ENCODE peak calls at places on chromosomes 12 and 14, in nine cellular contexts. M is stimulated activated CD8-positive, alpha-beta memory T cell treated with anti-CD3 and anti-CD28 coated beads, Interleukin-2, amount 100 ng/mL, for 1 hour; Z is neuronal stem cell; K is GM20000; P is psoas muscle; W is CD8-positive, alpha-beta T cell; A is sigmoid colon; L is GM06990; Q is amniotic epithelial cell. U is an unnamed sample.

GRCh38 chr14:99757331-99758070 is 35.7 kb upstream of the EML1 start:
- DNase-seq in M (no peak), Z (no peak), K (no peak), P (no peak), W (no peak), A (peak; percentile 67), L (no peak), Q (peak; percentile 93), U (no peak)

GRCh38 chr12:19643635-19644034 is 204.3 kb downstream of the AEBP2 start:
- DNase-seq in M (no peak), Z (peak; percentile 41), K (no peak), P (no peak), W (no peak), A (no peak), L (no peak), Q (peak; percentile 80), U (peak; percentile 28)

GRCh38 chr12:126903180-126903876 is 1363.6 kb upstream of the TMEM132C start:
- DNase-seq in M (no peak), Z (no peak), K (no peak), P (no peak), W (no peak), A (no peak), L (no peak), Q (no peak), U (no peak)

GRCh38 chr14:101504096-101504948 is 57.0 kb upstream of the DIO3 start:
- DNase-seq in M (no peak), Z (no peak), K (no peak), P (no peak), W (no peak), A (peak; percentile 43), L (no peak), Q (no peak), U (no peak)

GRCh38 chr12:42094277-42094676 is 50.4 kb downstream of the GXYLT1 start:
- DNase-seq in M (peak; percentile 13), Z (no peak), K (no peak), P (no peak), W (peak; percentile 27), A (no peak), L (no peak), Q (peak; percentile 67), U (no peak)

GRCh38 chr14:74508292-74508731 is 14.7 kb downstream of the ISCA2 start:
- DNase-seq in M (no peak), Z (no peak), K (no peak), P (no peak), W (no peak), A (no peak), L (no peak), Q (peak; percentile 45), U (no peak)

GRCh38 chr12:3173008-3173553 is 95.9 kb downstream of the TSPAN9 start:
- DNase-seq in M (no peak), Z (no peak), K (no peak), P (no peak), W (no peak), A (no peak), L (no peak), Q (no peak), U (no peak)

GRCh38 chr14:101198398-101199027 is 295.0 kb upstream of the RTL1 start:
- DNase-seq in M (no peak), Z (no peak), K (no peak), P (no peak), W (no peak), A (peak; percentile 47), L (no peak), Q (no peak), U (no peak)

GRCh38 chr12:88237954-88238353 is 95.8 kb downstream of the TMTC3 start:
- DNase-seq in M (no peak), Z (no peak), K (no peak), P (no peak), W (no peak), A (no peak), L (no peak), Q (peak; percentile 56), U (no peak)

GRCh38 chr14:103348154-103348553 is 14.1 kb downstream of the EIF5 start:
- DNase-seq in M (no peak), Z (no peak), K (no peak), P (no peak), W (no peak), A (no peak), L (no peak), Q (no peak), U (no peak)

GRCh38 chr12:3421191-3421590 is 69.8 kb upstream of the PRMT8 start:
- DNase-seq in M (no peak), Z (no peak), K (no peak), P (no peak), W (no peak), A (no peak), L (no peak), Q (no peak), U (no peak)

GRCh38 chr12:48307269-48307668 is 43.5 kb downstream of the ZNF641 start:
- DNase-seq in M (no peak), Z (no peak), K (no peak), P (no peak), W (no peak), A (no peak), L (no peak), Q (no peak), U (no peak)

GRCh38 chr14:76844223-76844622 is 18.0 kb downstream of the LRRC74A start:
- DNase-seq in M (peak; percentile 16), Z (no peak), K (no peak), P (peak; percentile 63), W (peak; percentile 50), A (peak; percentile 75), L (no peak), Q (peak; percentile 8), U (peak; percentile 12)

GRCh38 chr14:102085503-102085902 is 1.3 kb downstream of the HSP90AA1 start:
- DNase-seq in M (no peak), Z (no peak), K (no peak), P (no peak), W (no peak), A (no peak), L (no peak), Q (no peak), U (no peak)

GRCh38 chr12:120367252-120367923 is 1.6 kb downstream of the MSI1 start:
- DNase-seq in M (no peak), Z (peak; percentile 49), K (no peak), P (no peak), W (no peak), A (no peak), L (no peak), Q (no peak), U (no peak)

GRCh38 chr12:11238275-11238674 is 31.2 kb downstream of the PRB3 start:
- DNase-seq in M (no peak), Z (no peak), K (no peak), P (no peak), W (no peak), A (no peak), L (no peak), Q (no peak), U (no peak)

GRCh38 chr14:29462772-29463171 is 464.9 kb downstream of the PRKD1 start:
- DNase-seq in M (no peak), Z (no peak), K (no peak), P (no peak), W (no peak), A (no peak), L (no peak), Q (no peak), U (no peak)

GRCh38 chr12:124392991-124393790 is 98.3 kb downstream of the RFLNA start:
- DNase-seq in M (no peak), Z (no peak), K (no peak), P (peak; percentile 92), W (no peak), A (peak; percentile 96), L (no peak), Q (peak; percentile 76), U (peak; percentile 89)

GRCh38 chr14:89164168-89165074 is 252.6 kb downstream of the FOXN3 start:
- DNase-seq in M (no peak), Z (no peak), K (peak; percentile 34), P (no peak), W (no peak), A (no peak), L (peak; percentile 29), Q (no peak), U (no peak)

GRCh38 chr12:193282-193681 is 20.7 kb downstream of the SLC6A12 start:
- DNase-seq in M (no peak), Z (no peak), K (no peak), P (no peak), W (no peak), A (no peak), L (no peak), Q (no peak), U (no peak)

GRCh38 chr12:111158992-111159391 is 209.9 kb downstream of the PHETA1 start:
- DNase-seq in M (no peak), Z (no peak), K (no peak), P (no peak), W (no peak), A (no peak), L (no peak), Q (no peak), U (no peak)

GRCh38 chr14:100336618-100337530 is 13.7 kb downstream of the SLC25A47 start:
- DNase-seq in M (no peak), Z (no peak), K (peak; percentile 59), P (no peak), W (no peak), A (no peak), L (no peak), Q (no peak), U (no peak)

GRCh38 chr14:106564058-106564643 is 1037.8 kb downstream of the TMEM121 start:
- DNase-seq in M (peak; percentile 16), Z (no peak), K (peak; percentile 62), P (no peak), W (peak; percentile 68), A (no peak), L (peak; percentile 62), Q (no peak), U (no peak)

GRCh38 chr14:67487937-67488893 is at the start of gene TMEM229B:
- DNase-seq in M (peak; percentile 36), Z (no peak), K (peak; percentile 88), P (peak; percentile 29), W (peak; percentile 66), A (no peak), L (peak; percentile 90), Q (no peak), U (peak; percentile 33)

GRCh38 chr12:109512608-109513007 is 35.2 kb downstream of the UBE3B start:
- DNase-seq in M (no peak), Z (no peak), K (no peak), P (no peak), W (no peak), A (no peak), L (no peak), Q (peak; percentile 29), U (no peak)

GRCh38 chr12:54865683-54866324 is 11.5 kb downstream of the MUCL1 start:
- DNase-seq in M (no peak), Z (no peak), K (no peak), P (no peak), W (no peak), A (no peak), L (no peak), Q (no peak), U (no peak)

GRCh38 chr12:124626841-124627502 is 59.6 kb upstream of the NCOR2 start:
- DNase-seq in M (no peak), Z (no peak), K (no peak), P (peak; percentile 74), W (no peak), A (peak; percentile 87), L (no peak), Q (no peak), U (no peak)

GRCh38 chr12:5059358-5059757 is 15.7 kb downstream of the KCNA5 start:
- DNase-seq in M (no peak), Z (no peak), K (peak; percentile 68), P (no peak), W (no peak), A (no peak), L (no peak), Q (no peak), U (no peak)

GRCh38 chr14:38880643-38881567 is 222.1 kb downstream of the SEC23A start:
- DNase-seq in M (no peak), Z (no peak), K (no peak), P (no peak), W (no peak), A (no peak), L (no peak), Q (no peak), U (no peak)

GRCh38 chr12:116135209-116135930 is 142.1 kb downstream of the MED13L start:
- DNase-seq in M (no peak), Z (no peak), K (no peak), P (no peak), W (no peak), A (no peak), L (no peak), Q (peak; percentile 64), U (no peak)

GRCh38 chr14:73344304-73344703 is 107.0 kb downstream of the PAPLN start:
- DNase-seq in M (no peak), Z (no peak), K (no peak), P (no peak), W (no peak), A (no peak), L (no peak), Q (no peak), U (no peak)

U was measured in midbrain.